ENCODE peak calls at places on chromosomes 6 and 20, in six cellular contexts. C is GM12878, G is HCT116, H is K562, Q is H1, N is HepG2. T is an unnamed sample.
A peak's percentile ranks its signal among the peaks of the same experiment; 100 is the strongest.

GRCh38 chr6:123210645-123211044 is 214.6 kb downstream of the CLVS2 start:
- DNase-seq in C (no peak), G (no peak), H (no peak), Q (no peak), N (no peak), T (no peak)

GRCh38 chr6:18386302-18386976 is 711 bp upstream of the RNF144B start:
- DNase-seq in C (no peak), G (no peak), H (no peak), Q (no peak), N (peak; percentile 90), T (no peak)

GRCh38 chr20:41411458-41411857 is 44.8 kb upstream of the EMILIN3 start:
- DNase-seq in C (no peak), G (no peak), H (no peak), Q (no peak), N (no peak), T (no peak)

GRCh38 chr6:168283686-168284025 is 35.9 kb downstream of the DACT2 start:
- DNase-seq in C (no peak), G (no peak), H (no peak), Q (no peak), N (no peak), T (no peak)

GRCh38 chr6:24931752-24932691 is 3.7 kb downstream of the RIPOR2 start:
- DNase-seq in C (peak; percentile 84), G (no peak), H (no peak), Q (no peak), N (no peak), T (no peak)

GRCh38 chr6:135280375-135281136 is 99.4 kb downstream of the MYB start:
- DNase-seq in C (no peak), G (no peak), H (peak; percentile 33), Q (no peak), N (no peak), T (no peak)

GRCh38 chr20:39312107-39312506 is 350.0 kb downstream of the DHX35 start:
- DNase-seq in C (no peak), G (no peak), H (no peak), Q (no peak), N (no peak), T (no peak)

GRCh38 chr20:6718660-6719059 is 48.8 kb upstream of the BMP2 start:
- DNase-seq in C (no peak), G (no peak), H (no peak), Q (no peak), N (no peak), T (no peak)

GRCh38 chr20:49169547-49169946 is 18.6 kb downstream of the STAU1 start:
- DNase-seq in C (no peak), G (no peak), H (no peak), Q (no peak), N (no peak), T (no peak)

GRCh38 chr6:34234667-34235604 is 1.7 kb upstream of the HMGA1 start:
- DNase-seq in C (no peak), G (no peak), H (peak; percentile 90), Q (no peak), N (no peak), T (no peak)

GRCh38 chr6:38502423-38502822 is 137.3 kb downstream of the BTBD9 start:
- DNase-seq in C (no peak), G (no peak), H (no peak), Q (no peak), N (peak; percentile 84), T (no peak)

GRCh38 chr6:37202788-37203491 is 33.0 kb downstream of the PIM1 start:
- DNase-seq in C (no peak), G (no peak), H (no peak), Q (no peak), N (no peak), T (no peak)

GRCh38 chr6:144678844-144679243 is 393.7 kb downstream of the UTRN start:
- DNase-seq in C (no peak), G (no peak), H (no peak), Q (no peak), N (no peak), T (no peak)

GRCh38 chr6:92559611-92560010 is 859.7 kb downstream of the EPHA7 start:
- DNase-seq in C (no peak), G (no peak), H (no peak), Q (no peak), N (no peak), T (no peak)

GRCh38 chr6:126826315-126826714 is 292.2 kb upstream of the RSPO3 start:
- DNase-seq in C (no peak), G (no peak), H (no peak), Q (no peak), N (no peak), T (no peak)

GRCh38 chr6:154800338-154800737 is 67.1 kb downstream of the SCAF8 start:
- DNase-seq in C (no peak), G (no peak), H (no peak), Q (no peak), N (no peak), T (no peak)

GRCh38 chr6:154806804-154807203 is 73.6 kb downstream of the SCAF8 start:
- DNase-seq in C (no peak), G (no peak), H (no peak), Q (no peak), N (no peak), T (no peak)

GRCh38 chr6:154805288-154805911 is 72.2 kb downstream of the SCAF8 start:
- DNase-seq in C (no peak), G (peak; percentile 31), H (peak; percentile 34), Q (no peak), N (peak; percentile 43), T (no peak)
- H3K4me3 ChIP-seq in C (no peak overlapping the region), G (no peak overlapping the region), H (no peak overlapping the region), Q (no peak overlapping the region), N (no peak overlapping the region), T (no peak overlapping the region)

DNA sequence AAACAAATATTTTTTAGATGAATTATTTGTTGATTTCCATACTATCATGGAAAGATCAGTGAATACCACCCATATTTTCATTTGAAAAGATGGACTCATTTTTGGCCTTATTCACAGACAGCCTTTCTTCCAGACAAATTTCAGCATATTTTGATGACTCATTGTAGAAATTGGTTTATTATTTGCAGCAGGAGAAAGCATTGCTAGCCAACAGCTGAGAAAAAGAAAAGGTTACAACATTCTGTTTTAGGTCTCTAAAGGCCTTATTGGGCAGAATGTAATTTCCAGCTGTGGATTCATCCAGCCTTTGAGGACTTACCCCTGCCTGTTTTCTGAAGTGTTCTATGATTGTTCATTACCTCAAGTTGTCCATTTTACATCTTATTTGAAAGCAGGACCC is 201.9 kb downstream of the PLCB4 start:
- DNase-seq in C (no peak), G (no peak), H (no peak), Q (no peak), N (no peak), T (no peak)
- TF ChIP-seq YY1 in C (no peak), G (no peak), H (no peak), Q (no peak), N (no peak), T (no peak)

GRCh38 chr6:169556238-169556637 is 145.6 kb downstream of the WDR27 start:
- DNase-seq in C (no peak), G (no peak), H (no peak), Q (no peak), N (no peak), T (no peak)

GRCh38 chr6:169561665-169562064 is 140.2 kb downstream of the WDR27 start:
- DNase-seq in C (no peak), G (no peak), H (no peak), Q (no peak), N (no peak), T (no peak)

GRCh38 chr6:169557887-169558286 is 143.9 kb downstream of the WDR27 start:
- DNase-seq in C (no peak), G (no peak), H (no peak), Q (no peak), N (no peak), T (no peak)

GRCh38 chr6:169559001-169559441 is 142.8 kb downstream of the WDR27 start:
- DNase-seq in C (no peak), G (no peak), H (no peak), Q (no peak), N (no peak), T (no peak)

DNA sequence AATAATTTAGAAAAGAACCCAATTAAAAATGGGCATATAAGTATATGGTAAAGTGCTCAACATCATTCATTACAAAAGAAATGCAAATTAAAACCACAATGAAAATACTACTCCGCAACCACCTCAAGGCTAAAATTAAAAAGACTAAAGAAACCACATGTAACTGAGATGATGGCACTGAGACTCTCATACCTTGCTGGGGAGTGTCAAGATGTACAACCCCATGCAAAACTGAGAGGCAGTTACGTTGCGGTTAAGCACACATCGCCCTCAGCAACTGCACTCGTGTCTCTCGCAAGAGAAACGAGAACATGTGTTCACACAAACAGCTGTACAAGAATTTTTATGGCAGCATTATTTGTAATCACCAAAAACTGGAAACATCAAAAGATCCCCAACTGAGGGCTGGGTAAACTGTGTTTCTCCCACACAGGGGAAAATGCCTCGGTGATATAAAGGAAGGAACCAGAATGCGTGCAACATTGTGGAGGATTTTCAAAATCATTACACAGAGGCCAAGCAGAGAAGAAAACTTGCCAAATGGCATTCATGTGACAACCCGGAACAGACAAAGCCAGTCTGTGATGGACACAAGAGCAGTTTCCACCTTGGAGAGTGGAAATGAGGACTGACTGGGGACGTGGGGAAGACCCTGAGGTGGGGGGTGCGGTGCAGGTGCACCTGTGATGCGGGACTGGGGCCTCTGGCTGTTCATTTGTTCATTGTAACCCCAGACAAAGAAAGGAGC is 144.9 kb downstream of the WDR27 start:
- DNase-seq in C (peak; percentile 61), G (no peak), H (no peak), Q (no peak), N (no peak), T (no peak)
- TF ChIP-seq ZNF274 in C (no peak), G (no peak), H (no peak), Q (no peak), N (no peak), T (no peak)

DNA sequence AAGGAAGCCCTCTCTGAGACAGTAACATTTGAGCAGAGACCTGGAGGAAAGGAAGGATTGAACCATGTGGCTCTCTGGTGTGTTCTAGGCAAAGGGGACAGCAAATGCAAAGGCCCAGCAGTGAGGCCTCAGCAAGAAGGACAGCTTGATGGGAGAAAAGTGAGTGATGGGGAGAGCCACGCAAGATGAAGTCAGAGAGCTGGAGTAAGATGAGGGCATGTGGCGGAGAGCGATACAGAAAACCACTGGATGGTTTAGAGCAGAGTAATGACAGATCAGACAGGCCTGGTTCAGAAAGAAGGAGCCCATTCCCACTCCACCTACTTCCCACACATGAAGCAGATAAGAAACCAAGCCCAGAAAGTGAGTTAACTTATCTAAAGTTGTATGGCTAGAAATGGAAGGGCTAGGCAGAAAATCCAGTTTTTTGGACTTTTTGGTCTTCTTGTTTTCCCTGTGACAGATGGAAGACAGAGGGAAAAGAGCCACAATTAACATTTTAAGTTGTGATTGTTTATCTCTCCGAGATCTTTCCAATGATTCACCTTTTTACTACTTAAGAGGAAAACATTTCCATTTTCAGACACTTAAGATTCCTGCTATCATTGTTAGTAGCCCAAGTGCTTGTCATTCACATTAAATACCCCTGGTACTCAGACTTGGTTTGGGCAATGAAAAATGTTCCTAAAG is 723 bp upstream of the SNPH start:
- DNase-seq in C (no peak), G (no peak), H (peak; percentile 62), Q (no peak), N (no peak), T (no peak)
- H3K4me3 ChIP-seq in C (peak overlapping the region; percentile 47), G (peak overlapping the region; percentile 57), H (peak overlapping the region; percentile 55), Q (peak overlapping the region; percentile 55), N (no peak overlapping the region), T (peak overlapping the region; percentile 62)

T was measured in NT2/D1.